ENCODE peak calls at places on chromosomes 6 and 20, in four cellular contexts. One of them, this sample, is unnamed.

GRCh38 chr6:68126089-68126749 is 508.9 kb upstream of the ADGRB3 start:
- DNase-seq in HepG2: no peak
- DNase-seq in K562: no peak
- DNase-seq in GM12891: peak; percentile 5
- DNase-seq in this sample: no peak

GRCh38 chr20:53937330-53937729 is 133.1 kb downstream of the BCAS1 start:
- DNase-seq in HepG2: no peak
- DNase-seq in K562: peak; percentile 35
- DNase-seq in GM12891: no peak
- DNase-seq in this sample: no peak

GRCh38 chr6:31945507-31946369 is at the start of gene CFB:
- DNase-seq in HepG2: peak; percentile 100
- DNase-seq in K562: peak; percentile 8
- DNase-seq in GM12891: no peak
- DNase-seq in this sample: no peak

GRCh38 chr6:151380848-151381205 is 10.5 kb downstream of the ZBTB2 start:
- DNase-seq in HepG2: no peak
- DNase-seq in K562: no peak
- DNase-seq in GM12891: no peak
- DNase-seq in this sample: no peak

GRCh38 chr20:43762911-43763310 is 36.1 kb upstream of the GTSF1L start:
- DNase-seq in HepG2: no peak
- DNase-seq in K562: no peak
- DNase-seq in GM12891: no peak
- DNase-seq in this sample: no peak

GRCh38 chr6:163793584-163793983 is 379.1 kb downstream of the QKI start:
- DNase-seq in HepG2: peak; percentile 10
- DNase-seq in K562: no peak
- DNase-seq in GM12891: no peak
- DNase-seq in this sample: no peak

GRCh38 chr20:58669287-58670006 is 18.4 kb downstream of the STX16 start:
- DNase-seq in HepG2: no peak
- DNase-seq in K562: no peak
- DNase-seq in GM12891: peak; percentile 32
- DNase-seq in this sample: peak; percentile 31

GRCh38 chr6:32816746-32817204 is at the start of gene HLA-DOB:
- DNase-seq in HepG2: no peak
- DNase-seq in K562: no peak
- DNase-seq in GM12891: peak; percentile 41
- DNase-seq in this sample: no peak

GRCh38 chr6:14984454-14984853 is 261.4 kb upstream of the JARID2 start:
- DNase-seq in HepG2: peak; percentile 36
- DNase-seq in K562: no peak
- DNase-seq in GM12891: no peak
- DNase-seq in this sample: no peak

GRCh38 chr6:47405273-47405672 is 72.3 kb upstream of the CD2AP start:
- DNase-seq in HepG2: no peak
- DNase-seq in K562: no peak
- DNase-seq in GM12891: no peak
- DNase-seq in this sample: no peak

GRCh38 chr6:34610819-34611477 is 54.8 kb upstream of the SPDEF start:
- DNase-seq in HepG2: peak; percentile 31
- DNase-seq in K562: peak; percentile 62
- DNase-seq in GM12891: no peak
- DNase-seq in this sample: no peak

GRCh38 chr20:61731363-61732181 is 334.1 kb downstream of the TAF4 start:
- DNase-seq in HepG2: no peak
- DNase-seq in K562: no peak
- DNase-seq in GM12891: no peak
- DNase-seq in this sample: no peak

GRCh38 chr20:64106981-64107735 is at the start of gene NPBWR2:
- DNase-seq in HepG2: no peak
- DNase-seq in K562: peak; percentile 42
- DNase-seq in GM12891: no peak
- DNase-seq in this sample: no peak

GRCh38 chr20:2236266-2236665 is 59.5 kb upstream of the TGM3 start:
- DNase-seq in HepG2: no peak
- DNase-seq in K562: peak; percentile 9
- DNase-seq in GM12891: no peak
- DNase-seq in this sample: no peak

GRCh38 chr6:161444464-161444863 is 170.6 kb upstream of the AGPAT4 start:
- DNase-seq in HepG2: no peak
- DNase-seq in K562: peak; percentile 45
- DNase-seq in GM12891: no peak
- DNase-seq in this sample: no peak

GRCh38 chr6:16273266-16273665 is 34.9 kb downstream of the GMPR start:
- DNase-seq in HepG2: no peak
- DNase-seq in K562: no peak
- DNase-seq in GM12891: no peak
- DNase-seq in this sample: no peak

GRCh38 chr6:75524322-75524972 is 30.8 kb upstream of the FILIP1 start:
- DNase-seq in HepG2: peak; percentile 95
- DNase-seq in K562: no peak
- DNase-seq in GM12891: no peak
- DNase-seq in this sample: no peak

GRCh38 chr20:64069614-64070243 is 6.7 kb downstream of the TCEA2 start:
- DNase-seq in HepG2: peak; percentile 62
- DNase-seq in K562: peak; percentile 70
- DNase-seq in GM12891: no peak
- DNase-seq in this sample: peak; percentile 67

GRCh38 chr6:46011241-46012085 is 4.2 kb downstream of the CLIC5 start:
- DNase-seq in HepG2: peak; percentile 34
- DNase-seq in K562: no peak
- DNase-seq in GM12891: peak; percentile 38
- DNase-seq in this sample: peak; percentile 37

GRCh38 chr6:36734486-36735060 is 36.9 kb downstream of the RAB44 start:
- DNase-seq in HepG2: no peak
- DNase-seq in K562: no peak
- DNase-seq in GM12891: no peak
- DNase-seq in this sample: no peak

GRCh38 chr6:121851056-121851455 is 415.6 kb downstream of the GJA1 start:
- DNase-seq in HepG2: no peak
- DNase-seq in K562: no peak
- DNase-seq in GM12891: no peak
- DNase-seq in this sample: no peak

GRCh38 chr20:24747881-24748595 is 201.0 kb upstream of the CST7 start:
- DNase-seq in HepG2: no peak
- DNase-seq in K562: no peak
- DNase-seq in GM12891: no peak
- DNase-seq in this sample: no peak

GRCh38 chr6:166598441-166599138 is 12.1 kb upstream of the RAMACL start:
- DNase-seq in HepG2: no peak
- DNase-seq in K562: no peak
- DNase-seq in GM12891: no peak
- DNase-seq in this sample: no peak

GRCh38 chr6:30462482-30462881 is 26.8 kb upstream of the HLA-E start:
- DNase-seq in HepG2: no peak
- DNase-seq in K562: no peak
- DNase-seq in GM12891: no peak
- DNase-seq in this sample: no peak

GRCh38 chr6:30463242-30463641 is 26.1 kb upstream of the HLA-E start:
- DNase-seq in HepG2: no peak
- DNase-seq in K562: no peak
- DNase-seq in GM12891: no peak
- DNase-seq in this sample: no peak

GRCh38 chr6:30465582-30466306 is 23.6 kb upstream of the HLA-E start:
- DNase-seq in HepG2: no peak
- DNase-seq in K562: no peak
- DNase-seq in GM12891: no peak
- DNase-seq in this sample: no peak

GRCh38 chr6:30461055-30461454 is 28.3 kb upstream of the HLA-E start:
- DNase-seq in HepG2: no peak
- DNase-seq in K562: no peak
- DNase-seq in GM12891: no peak
- DNase-seq in this sample: no peak

DNA sequence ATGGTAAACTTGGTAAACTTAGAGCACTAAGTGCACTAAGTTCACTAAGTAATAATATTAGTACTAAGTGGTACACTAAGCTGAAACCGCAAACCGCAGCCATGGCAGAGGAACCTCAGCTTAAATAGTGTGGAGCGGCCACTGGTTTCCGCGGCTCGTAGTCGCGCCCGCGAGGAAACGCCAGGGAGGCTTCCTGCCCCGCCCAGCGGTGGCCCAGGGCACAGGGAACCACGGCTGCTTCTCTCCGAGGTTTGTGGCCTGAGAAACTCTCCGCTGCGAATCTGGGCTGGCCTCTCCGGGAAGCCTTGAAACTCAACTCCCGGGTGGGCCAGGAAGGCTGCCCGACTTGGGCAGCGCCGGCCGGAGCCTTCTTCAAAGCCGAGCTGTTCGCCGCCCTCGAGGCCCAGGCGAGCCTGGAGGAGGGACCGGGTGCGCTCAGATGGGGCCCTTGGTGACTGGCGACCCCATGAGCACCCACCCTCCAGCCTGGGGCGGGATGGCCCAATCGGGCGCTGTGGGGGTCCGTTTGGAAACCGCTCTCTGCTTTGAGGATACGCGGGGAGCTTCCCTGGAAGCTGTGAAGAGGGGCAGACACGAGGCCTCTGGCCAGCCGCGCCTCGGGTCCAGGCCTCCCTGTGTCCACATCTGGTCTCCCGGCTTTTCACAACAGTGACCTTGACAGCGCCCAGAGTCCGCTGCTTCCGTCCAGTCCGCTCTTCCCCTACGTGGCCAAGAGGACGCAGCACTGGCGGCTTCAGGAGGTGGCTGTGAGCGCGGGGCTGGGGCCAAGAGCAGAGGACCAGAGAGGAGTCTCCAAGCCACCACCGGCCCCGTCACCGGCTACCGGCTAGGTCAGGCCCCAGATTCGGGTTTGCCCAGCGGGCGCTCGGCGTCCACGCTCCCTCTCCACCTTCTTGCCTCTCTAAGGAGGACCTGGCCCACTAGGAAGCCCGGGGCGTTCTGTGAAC is 25.4 kb upstream of the HLA-E start:
- DNase-seq in HepG2: peak; percentile 23
- DNase-seq in K562: no peak
- DNase-seq in GM12891: no peak
- DNase-seq in this sample: no peak
- TF ChIP-seq TAF1 in HepG2: no peak
- TF ChIP-seq TAF1 in K562: no peak
- TF ChIP-seq TAF1 in GM12891: no peak
- TF ChIP-seq TAF1 in this sample: no peak

GRCh38 chr6:21501815-21502214 is 91.7 kb upstream of the SOX4 start:
- DNase-seq in HepG2: no peak
- DNase-seq in K562: no peak
- DNase-seq in GM12891: no peak
- DNase-seq in this sample: no peak

GRCh38 chr6:21504790-21505189 is 88.8 kb upstream of the SOX4 start:
- DNase-seq in HepG2: no peak
- DNase-seq in K562: no peak
- DNase-seq in GM12891: no peak
- DNase-seq in this sample: no peak

GRCh38 chr6:21502682-21503081 is 90.9 kb upstream of the SOX4 start:
- DNase-seq in HepG2: no peak
- DNase-seq in K562: no peak
- DNase-seq in GM12891: no peak
- DNase-seq in this sample: no peak

GRCh38 chr6:21500314-21500713 is 93.2 kb upstream of the SOX4 start:
- DNase-seq in HepG2: no peak
- DNase-seq in K562: no peak
- DNase-seq in GM12891: no peak
- DNase-seq in this sample: no peak

GRCh38 chr6:21500894-21501293 is 92.7 kb upstream of the SOX4 start:
- DNase-seq in HepG2: no peak
- DNase-seq in K562: no peak
- DNase-seq in GM12891: no peak
- DNase-seq in this sample: no peak
- TF ChIP-seq POLR2A in HepG2: no peak
- TF ChIP-seq POLR2A in K562: no peak
- TF ChIP-seq POLR2A in GM12891: no peak
- TF ChIP-seq POLR2A in this sample: no peak

GRCh38 chr20:49653925-49654324 is 59.8 kb downstream of the B4GALT5 start:
- DNase-seq in HepG2: no peak
- DNase-seq in K562: no peak
- DNase-seq in GM12891: no peak
- DNase-seq in this sample: no peak
- TF ChIP-seq POLR2AphosphoS5 in HepG2: no peak
- TF ChIP-seq POLR2AphosphoS5 in K562: no peak
- TF ChIP-seq POLR2AphosphoS5 in GM12891: no peak
- TF ChIP-seq POLR2AphosphoS5 in this sample: no peak

DNA sequence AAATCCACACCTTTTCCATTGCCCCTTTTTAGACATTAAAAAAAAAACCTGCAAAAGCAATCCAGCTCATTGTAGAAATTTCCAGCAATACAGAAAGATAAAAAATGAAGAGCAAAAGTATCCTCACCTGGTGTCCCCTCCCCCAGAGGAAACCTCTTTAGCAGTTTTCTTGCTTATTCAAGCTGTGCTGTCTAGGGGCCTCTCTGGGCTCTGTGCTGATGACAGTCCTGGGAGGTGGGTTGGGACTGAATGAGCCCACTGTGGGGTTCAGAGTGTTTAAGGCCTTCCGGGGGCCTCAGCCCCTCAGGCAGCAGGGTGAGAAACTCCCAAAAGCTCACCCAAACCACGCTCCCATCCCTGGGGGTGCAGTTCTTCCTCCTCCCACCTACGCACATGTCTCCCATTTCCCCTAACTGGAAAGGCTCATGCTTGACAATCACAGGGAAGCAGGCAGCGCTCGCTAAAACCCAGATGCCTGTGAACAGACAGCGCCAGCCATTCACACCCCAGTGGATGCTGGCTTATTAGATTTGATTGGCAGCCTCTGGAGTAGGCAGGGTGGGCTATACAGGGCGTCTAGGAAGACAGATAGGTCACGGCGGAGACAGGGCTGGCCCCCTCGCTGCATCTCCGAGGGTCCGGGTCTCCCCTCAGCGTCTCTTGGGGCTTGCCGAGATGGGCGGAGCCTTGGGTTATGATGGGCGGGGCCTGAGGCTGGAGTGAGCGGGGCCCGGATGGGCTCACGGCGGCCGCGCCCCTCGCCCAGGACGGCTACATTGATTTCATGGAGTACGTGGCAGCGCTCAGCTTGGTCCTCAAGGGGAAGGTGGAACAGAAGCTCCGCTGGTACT is 4.6 kb downstream of the GUCA1A start:
- DNase-seq in HepG2: no peak
- DNase-seq in K562: no peak
- DNase-seq in GM12891: no peak
- DNase-seq in this sample: no peak
- TF ChIP-seq TAF1 in HepG2: no peak
- TF ChIP-seq TAF1 in K562: no peak
- TF ChIP-seq TAF1 in GM12891: no peak
- TF ChIP-seq TAF1 in this sample: no peak

GRCh38 chr6:28541996-28542395 is 16.3 kb downstream of the GPX5 start:
- DNase-seq in HepG2: no peak
- DNase-seq in K562: no peak
- DNase-seq in GM12891: no peak
- DNase-seq in this sample: no peak

GRCh38 chr6:28537509-28538140 is 11.9 kb downstream of the GPX5 start:
- DNase-seq in HepG2: no peak
- DNase-seq in K562: no peak
- DNase-seq in GM12891: no peak
- DNase-seq in this sample: no peak

GRCh38 chr6:28531479-28532128 is 5.9 kb downstream of the GPX5 start:
- DNase-seq in HepG2: peak; percentile 18
- DNase-seq in K562: peak; percentile 58
- DNase-seq in GM12891: no peak
- DNase-seq in this sample: no peak

GRCh38 chr6:28534880-28535279 is 9.2 kb downstream of the GPX5 start:
- DNase-seq in HepG2: no peak
- DNase-seq in K562: no peak
- DNase-seq in GM12891: no peak
- DNase-seq in this sample: no peak

GRCh38 chr6:28537065-28537464 is 11.4 kb downstream of the GPX5 start:
- DNase-seq in HepG2: no peak
- DNase-seq in K562: no peak
- DNase-seq in GM12891: no peak
- DNase-seq in this sample: no peak
- TF ChIP-seq POLR2A in HepG2: no peak
- TF ChIP-seq POLR2A in K562: no peak
- TF ChIP-seq POLR2A in GM12891: no peak
- TF ChIP-seq POLR2A in this sample: no peak